ENCODE peak calls at places on chromosome 1, in four cellular contexts. One of them, this sample, is unnamed.

GRCh38 chr1:207579436-207579799 is 65.5 kb upstream of the CR1L start:
- DNase-seq in stomach: peak; percentile 36
- DNase-seq in mammary epithelial cell: peak; percentile 54
- DNase-seq in tibial nerve: peak; percentile 27
- DNase-seq in this sample: peak; percentile 83

GRCh38 chr1:155981266-155982088 is 3.1 kb upstream of the ARHGEF2 start:
- DNase-seq in tibial nerve: no peak
- DNase-seq in stomach: no peak
- DNase-seq in mammary epithelial cell: no peak
- DNase-seq in this sample: peak; percentile 73

GRCh38 chr1:27782950-27783349 is 9.9 kb downstream of the STX12 start:
- DNase-seq in tibial nerve: no peak
- DNase-seq in stomach: no peak
- DNase-seq in mammary epithelial cell: no peak
- DNase-seq in this sample: no peak

GRCh38 chr1:156471496-156472490 is 28.8 kb downstream of the MEF2D start:
- DNase-seq in stomach: peak; percentile 98
- DNase-seq in tibial nerve: peak; percentile 27
- DNase-seq in mammary epithelial cell: no peak
- DNase-seq in this sample: peak; percentile 36

GRCh38 chr1:154547333-154547732 is 11.1 kb downstream of the UBE2Q1 start:
- DNase-seq in mammary epithelial cell: no peak
- DNase-seq in stomach: peak; percentile 30
- DNase-seq in tibial nerve: no peak
- DNase-seq in this sample: no peak

GRCh38 chr1:17544951-17545350 is 5.5 kb downstream of the ARHGEF10L start:
- DNase-seq in tibial nerve: no peak
- DNase-seq in stomach: no peak
- DNase-seq in mammary epithelial cell: no peak
- DNase-seq in this sample: no peak

GRCh38 chr1:4468804-4469514 is 185.4 kb upstream of the AJAP1 start:
- DNase-seq in mammary epithelial cell: no peak
- DNase-seq in tibial nerve: no peak
- DNase-seq in stomach: no peak
- DNase-seq in this sample: no peak

GRCh38 chr1:47679826-47680225 is 242.0 kb downstream of the FOXD2 start:
- DNase-seq in tibial nerve: no peak
- DNase-seq in stomach: peak; percentile 14
- DNase-seq in mammary epithelial cell: no peak
- DNase-seq in this sample: no peak

GRCh38 chr1:24277420-24278169 is 41.6 kb upstream of the GRHL3 start:
- DNase-seq in tibial nerve: no peak
- DNase-seq in stomach: no peak
- DNase-seq in mammary epithelial cell: peak; percentile 59
- DNase-seq in this sample: peak; percentile 41

GRCh38 chr1:94709891-94710581 is 110.1 kb upstream of the SLC44A3 start:
- DNase-seq in tibial nerve: no peak
- DNase-seq in stomach: no peak
- DNase-seq in mammary epithelial cell: peak; percentile 26
- DNase-seq in this sample: no peak

GRCh38 chr1:34270181-34270580 is 93.5 kb downstream of the C1orf94 start:
- DNase-seq in tibial nerve: no peak
- DNase-seq in stomach: no peak
- DNase-seq in mammary epithelial cell: no peak
- DNase-seq in this sample: no peak

GRCh38 chr1:111720274-111720976 is 18.8 kb downstream of the INKA2 start:
- DNase-seq in tibial nerve: no peak
- DNase-seq in mammary epithelial cell: no peak
- DNase-seq in stomach: no peak
- DNase-seq in this sample: no peak

GRCh38 chr1:172761581-172762025 is 102.7 kb downstream of the FASLG start:
- DNase-seq in tibial nerve: no peak
- DNase-seq in stomach: no peak
- DNase-seq in mammary epithelial cell: peak; percentile 70
- DNase-seq in this sample: peak; percentile 82

GRCh38 chr1:53470155-53470554 is 11.0 kb downstream of the DMRTB1 start:
- DNase-seq in mammary epithelial cell: peak; percentile 17
- DNase-seq in stomach: peak; percentile 68
- DNase-seq in tibial nerve: peak; percentile 36
- DNase-seq in this sample: peak; percentile 82

GRCh38 chr1:116495534-116495933 is 75.3 kb downstream of the CD58 start:
- DNase-seq in mammary epithelial cell: no peak
- DNase-seq in tibial nerve: no peak
- DNase-seq in stomach: no peak
- DNase-seq in this sample: no peak

GRCh38 chr1:76238094-76238551 is 163.6 kb downstream of the ST6GALNAC3 start:
- DNase-seq in mammary epithelial cell: no peak
- DNase-seq in tibial nerve: no peak
- DNase-seq in stomach: no peak
- DNase-seq in this sample: no peak

GRCh38 chr1:50213505-50213904 is 104.8 kb downstream of the ELAVL4 start:
- DNase-seq in mammary epithelial cell: no peak
- DNase-seq in stomach: no peak
- DNase-seq in tibial nerve: no peak
- DNase-seq in this sample: no peak

GRCh38 chr1:50218344-50218743 is 109.6 kb downstream of the ELAVL4 start:
- DNase-seq in stomach: no peak
- DNase-seq in tibial nerve: no peak
- DNase-seq in mammary epithelial cell: no peak
- DNase-seq in this sample: no peak

GRCh38 chr1:50209749-50210148 is 101.0 kb downstream of the ELAVL4 start:
- DNase-seq in stomach: no peak
- DNase-seq in mammary epithelial cell: no peak
- DNase-seq in tibial nerve: no peak
- DNase-seq in this sample: no peak

DNA sequence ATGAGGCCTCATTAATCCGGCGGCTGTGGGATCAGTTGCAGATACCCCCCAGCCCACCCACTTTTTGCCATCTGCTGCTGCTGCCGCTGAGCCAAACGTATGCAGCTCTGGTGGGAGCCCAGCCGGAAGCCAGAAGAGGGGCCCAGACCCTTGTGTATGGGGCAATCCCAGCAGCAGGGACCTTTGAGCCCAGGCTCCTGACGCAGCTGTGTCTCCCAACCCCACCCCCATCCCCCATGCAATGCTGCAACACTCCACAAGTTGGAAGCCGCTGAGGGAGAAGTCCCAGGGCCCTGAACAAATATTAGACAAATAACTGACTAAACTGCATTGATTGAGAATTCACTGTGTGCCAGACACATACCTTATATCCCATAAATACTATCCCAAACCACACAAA is 106.0 kb downstream of the ELAVL4 start:
- DNase-seq in mammary epithelial cell: no peak
- DNase-seq in tibial nerve: no peak
- DNase-seq in stomach: no peak
- DNase-seq in this sample: no peak
- TF ChIP-seq CTCF in mammary epithelial cell: no peak
- TF ChIP-seq CTCF in tibial nerve: no peak
- TF ChIP-seq CTCF in stomach: no peak
- TF ChIP-seq CTCF in this sample: no peak

DNA sequence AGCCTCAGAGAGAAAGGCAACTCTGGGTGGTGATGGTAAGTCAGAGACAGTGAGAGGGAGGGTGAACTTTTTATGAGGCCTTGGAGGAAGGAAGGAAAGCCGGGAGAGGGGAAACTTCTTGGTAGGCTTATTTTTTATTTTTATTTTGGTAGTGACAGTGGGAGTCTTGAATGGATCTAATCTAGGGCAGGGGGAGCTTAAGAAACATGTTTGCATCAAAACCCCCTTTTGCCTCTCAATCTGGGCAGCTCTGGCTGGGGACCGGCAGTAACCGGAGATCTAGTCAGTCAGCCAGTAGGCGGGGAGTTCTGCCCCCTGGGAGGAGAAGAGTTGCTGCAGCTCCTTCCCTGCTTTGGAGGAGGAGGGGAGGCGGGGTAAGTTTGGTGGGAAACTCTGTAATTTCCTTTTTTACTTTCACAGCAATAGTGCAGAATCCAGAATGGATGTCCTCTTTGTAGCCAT is at the start of gene C1orf54:
- DNase-seq in stomach: no peak
- DNase-seq in tibial nerve: peak; percentile 74
- DNase-seq in mammary epithelial cell: no peak
- DNase-seq in this sample: peak; percentile 84
- H3K4me3 ChIP-seq in stomach: peak within 1 kb of the TSS; percentile 14
- H3K4me3 ChIP-seq in tibial nerve: no peak within 1 kb of the TSS
- H3K4me3 ChIP-seq in mammary epithelial cell: no peak within 1 kb of the TSS
- H3K4me3 ChIP-seq in this sample: peak within 1 kb of the TSS; percentile 56

GRCh38 chr1:160053548-160054365 is 16.2 kb downstream of the KCNJ10 start:
- DNase-seq in tibial nerve: no peak
- DNase-seq in stomach: no peak
- DNase-seq in mammary epithelial cell: no peak
- DNase-seq in this sample: no peak
- TF ChIP-seq CTCF in tibial nerve: no peak
- TF ChIP-seq CTCF in stomach: no peak
- TF ChIP-seq CTCF in mammary epithelial cell: no peak
- TF ChIP-seq CTCF in this sample: no peak

GRCh38 chr1:176701151-176701866 is 238.3 kb downstream of the PAPPA2 start:
- DNase-seq in mammary epithelial cell: no peak
- DNase-seq in tibial nerve: no peak
- DNase-seq in stomach: no peak
- DNase-seq in this sample: no peak

GRCh38 chr1:176699821-176700220 is 236.8 kb downstream of the PAPPA2 start:
- DNase-seq in mammary epithelial cell: no peak
- DNase-seq in stomach: no peak
- DNase-seq in tibial nerve: no peak
- DNase-seq in this sample: no peak

DNA sequence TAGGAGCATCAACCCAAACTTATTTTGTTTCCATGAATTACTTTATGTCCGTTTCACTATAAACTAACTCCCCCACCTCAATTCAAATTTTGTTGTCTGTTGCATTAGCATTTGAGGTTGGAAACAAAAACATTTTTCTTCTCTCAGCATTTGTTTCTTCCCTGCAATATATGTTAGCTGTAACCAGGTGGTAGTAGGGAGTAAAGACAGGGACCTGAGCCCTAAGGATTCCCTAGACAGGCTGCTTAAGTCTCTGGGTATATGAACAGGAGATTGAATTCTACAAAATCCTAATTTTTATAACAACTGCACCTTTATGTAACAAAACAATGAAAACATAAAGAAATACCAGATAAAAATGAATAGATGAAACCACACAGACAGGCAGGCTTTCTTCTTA is 242.6 kb downstream of the PAPPA2 start:
- DNase-seq in tibial nerve: no peak
- DNase-seq in stomach: no peak
- DNase-seq in mammary epithelial cell: no peak
- DNase-seq in this sample: no peak
- H3K4me3 ChIP-seq in tibial nerve: no peak overlapping the region
- H3K4me3 ChIP-seq in stomach: no peak overlapping the region
- H3K4me3 ChIP-seq in mammary epithelial cell: no peak overlapping the region
- H3K4me3 ChIP-seq in this sample: no peak overlapping the region

GRCh38 chr1:230441183-230441582 is 15.1 kb upstream of the PGBD5 start:
- DNase-seq in stomach: no peak
- DNase-seq in mammary epithelial cell: no peak
- DNase-seq in tibial nerve: no peak
- DNase-seq in this sample: no peak

GRCh38 chr1:230441630-230442029 is 15.5 kb upstream of the PGBD5 start:
- DNase-seq in tibial nerve: no peak
- DNase-seq in stomach: no peak
- DNase-seq in mammary epithelial cell: no peak
- DNase-seq in this sample: no peak
- TF ChIP-seq CTCF in tibial nerve: no peak
- TF ChIP-seq CTCF in stomach: no peak
- TF ChIP-seq CTCF in mammary epithelial cell: no peak
- TF ChIP-seq CTCF in this sample: no peak

This sample was measured in choroid plexus epithelial cell.